ENCODE peak calls at places on chromosomes 2 and 18, in four cellular contexts. S is HCT116, U is K562, Y is GM12878. I is an unnamed sample.

GRCh38 chr2:66439291-66440010 is 4.5 kb downstream of the MEIS1 start:
- DNase-seq in S (no peak), U (no peak), Y (no peak), I (no peak)

GRCh38 chr2:4995466-4995865 is 696.7 kb upstream of the SOX11 start:
- DNase-seq in S (no peak), U (no peak), Y (no peak), I (no peak)

GRCh38 chr2:231672617-231673347 is 35.5 kb upstream of the PTMA start:
- DNase-seq in S (peak; percentile 79), U (peak; percentile 79), Y (peak; percentile 71), I (no peak)

GRCh38 chr2:9627310-9627709 is 3.5 kb downstream of the YWHAQ start:
- DNase-seq in S (no peak), U (no peak), Y (no peak), I (no peak)

GRCh38 chr2:20040489-20041172 is 10.8 kb downstream of the LAPTM4A start:
- DNase-seq in S (no peak), U (no peak), Y (no peak), I (no peak)

GRCh38 chr18:48743046-48743445 is 204.2 kb downstream of the CTIF start:
- DNase-seq in S (no peak), U (no peak), Y (no peak), I (no peak)

GRCh38 chr2:235287369-235287722 is 206.5 kb upstream of the AGAP1 start:
- DNase-seq in S (no peak), U (no peak), Y (no peak), I (no peak)

GRCh38 chr2:159043710-159044109 is 75.3 kb downstream of the TANC1 start:
- DNase-seq in S (no peak), U (no peak), Y (no peak), I (no peak)

GRCh38 chr2:98823196-98824166 is 92.5 kb upstream of the MGAT4A start:
- DNase-seq in S (no peak), U (no peak), Y (no peak), I (no peak)

GRCh38 chr2:120344214-120344990 is 1.5 kb upstream of the INHBB start:
- DNase-seq in S (no peak), U (no peak), Y (no peak), I (peak; percentile 87)

GRCh38 chr2:28009732-28010131 is 119.2 kb downstream of the BABAM2 start:
- DNase-seq in S (no peak), U (no peak), Y (no peak), I (no peak)
- TF ChIP-seq JUND in S (no peak), U (no peak), Y (no peak), I (no peak)

GRCh38 chr2:38113036-38113435 is 37.1 kb upstream of the CYP1B1 start:
- DNase-seq in S (no peak), U (no peak), Y (no peak), I (no peak)

GRCh38 chr2:38108907-38109731 is 33.2 kb upstream of the CYP1B1 start:
- DNase-seq in S (no peak), U (no peak), Y (no peak), I (no peak)

GRCh38 chr2:38106420-38107182 is 30.6 kb upstream of the CYP1B1 start:
- DNase-seq in S (no peak), U (no peak), Y (no peak), I (no peak)

GRCh38 chr2:38107738-38108410 is 31.9 kb upstream of the CYP1B1 start:
- DNase-seq in S (no peak), U (no peak), Y (no peak), I (no peak)

GRCh38 chr2:38109732-38110181 is 33.8 kb upstream of the CYP1B1 start:
- DNase-seq in S (no peak), U (no peak), Y (no peak), I (no peak)
- TF ChIP-seq JUND in S (no peak), U (no peak), Y (no peak), I (no peak)

GRCh38 chr18:36828157-36828629 is 609 bp downstream of the TPGS2 start:
- DNase-seq in S (peak; percentile 6), U (no peak), Y (no peak), I (no peak)
- TF ChIP-seq JUND in S (no peak), U (peak; percentile 8), Y (no peak), I (no peak)

DNA sequence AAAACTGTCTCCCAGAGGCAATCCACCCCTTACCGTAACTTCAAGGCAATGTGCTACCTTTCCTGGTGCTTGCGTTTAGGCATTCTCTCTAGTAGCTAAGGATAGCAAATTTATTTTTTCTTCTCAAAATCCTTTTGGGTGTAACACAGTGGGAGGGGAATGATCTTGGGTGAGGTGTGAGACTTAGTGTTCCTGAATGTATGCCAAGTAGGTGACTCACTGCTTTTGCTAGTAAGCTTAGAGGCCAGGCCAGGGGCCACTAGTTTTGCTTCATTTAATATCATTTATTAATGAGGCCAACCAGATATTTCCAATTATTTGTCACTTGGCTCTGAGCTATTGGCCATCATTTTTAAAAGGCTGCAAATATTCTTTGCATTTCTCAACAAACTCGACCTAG is 135.5 kb downstream of the NAPG start:
- DNase-seq in S (no peak), U (no peak), Y (no peak), I (no peak)
- TF ChIP-seq JUND in S (no peak), U (no peak), Y (no peak), I (no peak)

GRCh38 chr18:77071711-77072292 is 60.8 kb downstream of the MBP start:
- DNase-seq in S (no peak), U (no peak), Y (no peak), I (no peak)
- TF ChIP-seq JUND in S (no peak), U (no peak), Y (no peak), I (no peak)

GRCh38 chr2:134764164-134764563 is 45.4 kb upstream of the TMEM163 start:
- DNase-seq in S (no peak), U (no peak), Y (no peak), I (no peak)

GRCh38 chr2:134763164-134763710 is 44.4 kb upstream of the TMEM163 start:
- DNase-seq in S (no peak), U (no peak), Y (no peak), I (no peak)

GRCh38 chr2:134762508-134762907 is 43.7 kb upstream of the TMEM163 start:
- DNase-seq in S (no peak), U (no peak), Y (no peak), I (no peak)

GRCh38 chr2:134760385-134760784 is 41.6 kb upstream of the TMEM163 start:
- DNase-seq in S (no peak), U (no peak), Y (no peak), I (no peak)

DNA sequence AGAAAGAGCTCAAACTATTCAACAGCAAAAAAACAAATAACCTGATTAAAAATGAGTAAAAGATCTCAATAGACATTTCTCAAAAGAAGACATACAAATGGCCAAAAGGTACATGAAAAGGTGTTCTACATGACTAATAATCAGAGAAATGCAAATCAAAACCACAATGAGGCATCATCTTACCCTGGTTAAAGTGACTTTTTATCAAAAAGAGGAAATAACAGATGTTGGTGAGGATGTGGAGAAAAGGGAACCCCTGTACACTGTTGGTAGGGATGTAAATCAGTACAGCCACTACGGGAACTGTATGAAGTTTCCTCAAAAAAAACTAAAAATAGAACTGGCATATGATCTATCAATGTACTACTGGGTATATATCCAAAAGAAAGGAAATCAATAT is 39.8 kb upstream of the TMEM163 start:
- DNase-seq in S (no peak), U (no peak), Y (peak; percentile 43), I (no peak)
- TF ChIP-seq JUND in S (no peak), U (no peak), Y (no peak), I (no peak)